ENCODE peak calls at places on chromosome 11, in seven cellular contexts. E is neuronal stem cell, A is H9, Q is IMR-90, U is H1, H is mesenchymal stem cell, N is mesendoderm. M is an unnamed sample.

GRCh38 chr11:66722745-66723651 is 6.0 kb downstream of the SPTBN2 start:
- DNase-seq in N (no peak), A (no peak), U (no peak), Q (no peak), H (no peak), E (no peak), M (no peak)

GRCh38 chr11:12122083-12122482 is 11.7 kb downstream of the MICAL2 start:
- DNase-seq in N (peak), E (no peak), U (no peak), A (peak), H (no peak), Q (no peak), M (peak)

GRCh38 chr11:7639643-7640025 is 33.7 kb downstream of the CYB5R2 start:
- DNase-seq in U (no peak), E (no peak), A (no peak), N (peak), H (no peak), Q (no peak), M (no peak)

GRCh38 chr11:128299132-128299726 is 288.1 kb downstream of the ETS1 start:
- DNase-seq in A (no peak), Q (peak), N (no peak), U (no peak), H (peak), E (no peak), M (no peak)

GRCh38 chr11:70364745-70365535 is 33.4 kb upstream of the CTTN start:
- DNase-seq in N (no peak), E (no peak), A (no peak), U (no peak), Q (no peak), H (no peak), M (no peak)

GRCh38 chr11:93054881-93055280 is 85.4 kb downstream of the MTNR1B start:
- DNase-seq in H (peak), Q (peak), U (no peak), E (no peak), A (no peak), N (no peak), M (peak)

GRCh38 chr11:61011950-61012830 is 40.7 kb downstream of the CD6 start:
- DNase-seq in E (no peak), N (peak), Q (peak), U (no peak), H (no peak), A (no peak), M (no peak)

GRCh38 chr11:70761906-70762196 is 363.5 kb downstream of the CTTN start:
- DNase-seq in Q (no peak), U (no peak), N (no peak), E (no peak), H (no peak), A (no peak), M (no peak)

GRCh38 chr11:70281114-70281729 is 10.7 kb downstream of the PPFIA1 start:
- DNase-seq in N (peak), H (no peak), U (no peak), E (no peak), A (no peak), Q (peak), M (no peak)

GRCh38 chr11:71129624-71130023 is 122.8 kb downstream of the SHANK2 start:
- DNase-seq in E (no peak), A (no peak), U (no peak), H (peak), N (no peak), Q (no peak), M (no peak)

GRCh38 chr11:133894956-133895549 is 49.7 kb upstream of the SPATA19 start:
- DNase-seq in H (no peak), U (no peak), A (peak), E (no peak), Q (no peak), N (peak), M (peak)

GRCh38 chr11:19905280-19905853 is 192.7 kb downstream of the NAV2 start:
- DNase-seq in U (no peak), A (no peak), Q (peak), N (peak), H (peak), E (peak), M (no peak)

GRCh38 chr11:132245558-132246385 is 875.4 kb downstream of the NTM start:
- DNase-seq in Q (no peak), A (peak), N (no peak), H (no peak), U (no peak), E (no peak), M (no peak)

GRCh38 chr11:803770-804598 is 1.0 kb downstream of the PIDD1 start:
- DNase-seq in N (no peak), Q (no peak), U (no peak), H (peak), E (no peak), A (no peak), M (no peak)

GRCh38 chr11:12110714-12111481 is 508 bp downstream of the MICAL2 start:
- DNase-seq in E (peak), Q (no peak), U (no peak), A (peak), H (peak), N (no peak), M (no peak)

GRCh38 chr11:66184728-66185127 is 83.7 kb upstream of the RAB1B start:
- DNase-seq in E (no peak), Q (no peak), U (no peak), N (peak), A (no peak), H (no peak), M (no peak)

GRCh38 chr11:118380571-118380970 is 20.8 kb upstream of the ATP5MG start:
- DNase-seq in Q (peak), U (no peak), N (peak), E (no peak), A (no peak), H (no peak), M (no peak)

GRCh38 chr11:127470485-127470884 is 469.9 kb upstream of the KIRREL3 start:
- DNase-seq in A (no peak), E (no peak), N (peak), Q (no peak), H (peak), U (no peak), M (no peak)

GRCh38 chr11:88338223-88338661 is 706 bp upstream of the CTSC start:
- DNase-seq in A (no peak), U (no peak), E (no peak), Q (peak), N (peak), H (peak), M (peak)

GRCh38 chr11:33857924-33858323 is 34.0 kb downstream of the LMO2 start:
- DNase-seq in E (peak), A (peak), N (peak), H (peak), U (peak), Q (peak), M (peak)

DNA sequence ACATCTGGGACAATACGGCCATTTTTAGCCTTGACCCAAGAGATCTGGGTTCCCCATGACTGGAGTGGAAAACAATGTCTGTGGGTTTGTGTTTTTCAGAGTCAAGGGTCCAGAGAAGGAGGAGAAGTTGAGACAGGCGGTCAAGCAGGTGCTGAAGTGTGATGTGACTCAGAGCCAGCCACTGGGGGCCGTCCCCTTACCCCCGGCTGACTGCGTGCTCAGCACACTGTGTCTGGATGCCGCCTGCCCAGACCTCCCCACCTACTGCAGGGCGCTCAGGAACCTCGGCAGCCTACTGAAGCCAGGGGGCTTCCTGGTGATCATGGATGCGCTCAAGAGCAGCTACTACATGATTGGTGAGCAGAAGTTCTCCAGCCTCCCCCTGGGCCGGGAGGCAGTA is 15.7 kb downstream of the NNMT start:
- DNase-seq in N (no peak), U (no peak), Q (no peak), A (no peak), E (no peak), H (no peak), M (no peak)
- H3K18ac ChIP-seq in N (no peak), U (no peak), Q (no peak), A (no peak), E (no peak), H (no peak), M (no peak)

GRCh38 chr11:126164781-126165180 is 46.7 kb downstream of the RPUSD4 start:
- DNase-seq in N (no peak), H (no peak), A (no peak), U (no peak), Q (no peak), E (no peak), M (no peak)

GRCh38 chr11:126163074-126163700 is 48.3 kb downstream of the RPUSD4 start:
- DNase-seq in H (peak), A (no peak), N (peak), U (no peak), E (peak), Q (peak), M (peak)

GRCh38 chr11:126165366-126166156 is 45.9 kb downstream of the RPUSD4 start:
- DNase-seq in U (no peak), H (no peak), N (no peak), A (no peak), E (no peak), Q (no peak), M (no peak)

GRCh38 chr11:126162286-126163030 is 49.0 kb downstream of the RPUSD4 start:
- DNase-seq in E (no peak), H (peak), A (no peak), U (no peak), N (no peak), Q (peak), M (no peak)

DNA sequence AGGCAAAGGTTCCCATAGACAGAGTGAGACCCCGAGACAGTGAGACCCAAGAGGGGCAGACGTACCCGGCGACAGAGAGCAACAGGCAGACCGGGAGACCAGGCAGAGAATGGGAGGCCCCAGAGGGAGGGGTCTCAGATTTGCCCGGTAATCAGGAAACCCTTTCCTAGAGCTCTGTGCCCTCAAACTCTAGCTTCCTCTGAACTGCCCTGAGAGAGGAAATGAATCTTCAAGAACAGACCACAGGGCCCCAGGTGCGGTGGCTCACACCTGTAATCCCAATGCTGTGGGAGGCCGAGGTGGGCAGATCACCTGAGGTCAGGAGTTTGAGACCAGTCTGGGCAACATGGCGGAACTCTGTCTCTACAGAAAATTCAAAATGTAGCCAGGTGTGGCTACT is 47.7 kb downstream of the RPUSD4 start:
- DNase-seq in E (no peak), U (no peak), H (no peak), A (no peak), N (no peak), Q (no peak), M (no peak)
- H3K18ac ChIP-seq in E (no peak), U (no peak), H (no peak), A (no peak), N (no peak), Q (no peak), M (no peak)

GRCh38 chr11:123654566-123655081 is at the start of gene SCN3B:
- DNase-seq in N (peak), E (peak), H (peak), A (peak), Q (peak), U (no peak), M (peak)

GRCh38 chr11:123659311-123659710 is 4.9 kb upstream of the SCN3B start:
- DNase-seq in U (no peak), E (no peak), N (no peak), Q (no peak), H (no peak), A (no peak), M (no peak)

GRCh38 chr11:123653997-123654565 is 343 bp downstream of the SCN3B start:
- DNase-seq in U (no peak), Q (peak), E (peak), A (peak), H (peak), N (no peak), M (peak)

GRCh38 chr11:123650901-123651300 is 3.5 kb downstream of the SCN3B start:
- DNase-seq in A (no peak), N (no peak), U (no peak), E (no peak), Q (no peak), H (no peak), M (no peak)

GRCh38 chr11:123653405-123653996 is 923 bp downstream of the SCN3B start:
- DNase-seq in E (no peak), U (no peak), Q (no peak), A (no peak), N (peak), H (no peak), M (no peak)
- H3K18ac ChIP-seq in E (no peak), U (no peak), Q (no peak), A (no peak), N (no peak), H (no peak), M (no peak)

DNA sequence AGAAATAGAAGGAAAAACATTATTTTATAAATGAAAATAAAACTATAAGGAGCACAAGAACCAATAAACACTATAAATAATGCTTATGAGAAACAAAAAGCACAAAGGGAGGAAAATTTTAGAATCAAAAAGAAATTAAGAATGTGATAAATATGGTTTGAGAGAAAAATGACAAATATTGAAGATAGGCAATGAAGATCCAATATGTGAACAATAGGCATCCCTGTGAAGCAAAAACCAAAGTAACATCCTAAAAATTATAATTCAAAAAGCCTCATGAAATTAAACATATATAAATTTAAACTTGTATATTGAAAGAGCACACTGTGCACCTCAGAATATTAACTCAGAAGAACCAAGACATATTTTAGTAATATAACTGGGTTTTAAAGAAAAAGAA is 216.2 kb downstream of the GRIK4 start:
- DNase-seq in Q (no peak), U (no peak), H (no peak), A (no peak), E (no peak), N (no peak), M (no peak)
- H3K18ac ChIP-seq in Q (no peak), U (no peak), H (no peak), A (no peak), E (no peak), N (no peak), M (no peak)

DNA sequence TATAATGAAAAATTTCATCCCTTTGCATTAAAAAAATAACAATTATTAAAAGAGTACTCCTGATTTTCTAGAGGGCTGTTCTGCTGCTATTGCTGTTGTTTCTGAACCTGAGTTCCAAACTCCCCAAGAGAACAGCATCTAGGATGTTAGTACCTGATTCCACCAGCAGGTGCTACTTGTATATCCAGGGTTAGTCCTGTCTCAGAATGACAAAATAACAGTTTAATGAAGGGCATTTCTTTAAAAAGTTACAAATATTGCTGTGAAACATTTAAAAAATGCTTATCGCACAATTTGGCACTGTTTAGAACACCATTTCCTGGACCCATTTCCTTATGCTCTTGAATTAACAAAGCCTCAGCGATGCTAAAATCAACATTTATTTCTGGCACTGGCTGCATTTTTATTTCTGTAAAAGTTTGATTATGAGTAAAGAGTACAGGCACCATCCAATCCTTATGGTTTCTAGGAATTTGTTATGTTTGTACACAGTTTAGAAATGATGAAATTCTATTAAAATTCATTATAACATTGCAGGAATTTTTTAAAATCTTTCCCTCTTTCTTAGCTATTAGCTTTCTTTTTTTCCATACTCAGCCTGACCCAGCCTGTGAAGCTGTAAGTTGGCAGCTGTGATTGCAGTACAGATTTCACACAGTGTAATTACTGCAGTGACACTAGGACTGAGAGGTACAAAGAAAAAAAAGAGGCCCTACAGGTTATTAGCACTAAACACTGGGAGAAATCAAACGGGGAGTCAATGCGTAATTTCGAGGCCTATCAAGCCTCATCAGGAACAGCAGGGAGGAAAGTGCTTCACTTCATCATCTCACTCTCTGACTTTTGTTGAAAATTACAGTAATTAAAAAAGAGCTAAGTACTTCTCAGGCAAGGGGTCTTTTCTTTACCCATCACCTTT is 208.8 kb downstream of the DCDC1 start:
- DNase-seq in A (no peak), H (no peak), E (peak), U (no peak), Q (no peak), N (peak), M (no peak)
- H3K18ac ChIP-seq in A (no peak), H (no peak), E (no peak), U (no peak), Q (no peak), N (no peak), M (no peak)

GRCh38 chr11:35945137-35945518 is 1.3 kb downstream of the LDLRAD3 start:
- DNase-seq in A (no peak), Q (no peak), U (no peak), H (no peak), E (no peak), N (no peak), M (no peak)
- H3K18ac ChIP-seq in A (no peak), Q (no peak), U (no peak), H (no peak), E (no peak), N (no peak), M (peak)

DNA sequence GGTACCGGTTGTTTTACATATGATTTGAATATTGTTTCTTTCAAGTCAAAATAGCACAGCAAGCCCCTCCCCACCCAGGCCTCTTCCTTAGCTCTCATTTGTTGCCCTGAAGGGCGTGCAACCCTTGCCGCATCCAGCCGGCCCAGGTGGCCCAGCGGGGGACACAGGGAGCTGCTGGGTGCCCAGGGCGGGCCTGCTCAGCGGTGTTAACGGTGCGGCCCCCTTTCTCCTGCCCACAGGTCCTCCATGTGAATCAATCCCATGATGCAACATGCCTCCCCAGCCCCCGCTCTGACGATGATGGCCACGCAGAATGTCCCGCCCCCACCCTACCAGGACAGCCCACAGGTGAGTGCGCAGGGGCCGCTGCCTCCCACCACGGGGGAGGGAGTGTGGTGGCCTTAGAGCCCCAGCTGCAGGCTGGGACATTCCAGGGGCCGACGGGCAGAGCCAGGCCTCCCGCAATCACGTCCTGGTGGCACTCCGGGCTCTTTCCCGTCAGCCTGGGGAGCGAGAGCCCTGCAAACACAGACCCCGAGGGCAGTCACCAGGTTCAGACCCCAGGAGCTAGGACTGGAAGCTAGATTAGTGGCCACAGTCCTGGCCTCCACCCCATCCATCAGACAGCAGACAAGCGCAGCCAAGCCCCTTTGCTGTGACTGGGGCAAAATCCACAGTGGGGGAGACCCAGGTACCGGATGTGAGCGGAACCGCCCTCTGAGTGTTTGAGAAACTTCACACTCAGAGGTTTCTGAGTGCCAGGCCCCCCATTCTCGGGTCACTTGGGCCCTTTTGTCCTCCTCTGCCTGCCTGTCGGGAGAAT is 144.8 kb downstream of the FEZ1 start:
- DNase-seq in H (no peak), U (no peak), N (no peak), Q (no peak), A (peak), E (no peak), M (no peak)
- H3K18ac ChIP-seq in H (no peak), U (peak), N (no peak), Q (no peak), A (no peak), E (peak), M (no peak)

M was measured in trophoblast cell.